ENCODE peak calls at places on chromosomes 6 and 20, in four cellular contexts. One of them, this sample, is unnamed.
A peak's percentile ranks its signal among the peaks of the same experiment; 100 is the strongest.

GRCh38 chr6:141359953-141360352 is 772.8 kb upstream of the GJE1 start:
- DNase-seq in upper lobe of left lung: no peak
- DNase-seq in heart left ventricle: no peak
- DNase-seq in HCT116: no peak
- DNase-seq in this sample: no peak

GRCh38 chr6:119844385-119844784 is 494.8 kb upstream of the MAN1A1 start:
- DNase-seq in upper lobe of left lung: no peak
- DNase-seq in heart left ventricle: no peak
- DNase-seq in HCT116: no peak
- DNase-seq in this sample: no peak

GRCh38 chr6:28393912-28394662 is 5.5 kb downstream of the ZSCAN12 start:
- DNase-seq in upper lobe of left lung: no peak
- DNase-seq in heart left ventricle: no peak
- DNase-seq in HCT116: no peak
- DNase-seq in this sample: no peak

GRCh38 chr6:36131517-36132220 is 1.4 kb downstream of the MAPK13 start:
- DNase-seq in upper lobe of left lung: no peak
- DNase-seq in heart left ventricle: no peak
- DNase-seq in HCT116: no peak
- DNase-seq in this sample: peak; percentile 75

GRCh38 chr20:56957737-56958553 is 308.5 kb downstream of the BMP7 start:
- DNase-seq in upper lobe of left lung: no peak
- DNase-seq in heart left ventricle: no peak
- DNase-seq in HCT116: no peak
- DNase-seq in this sample: no peak

GRCh38 chr6:37127961-37128862 is 41.7 kb upstream of the PIM1 start:
- DNase-seq in upper lobe of left lung: no peak
- DNase-seq in heart left ventricle: no peak
- DNase-seq in HCT116: no peak
- DNase-seq in this sample: peak; percentile 85

GRCh38 chr20:62906209-62906608 is 20.1 kb downstream of the DIDO1 start:
- DNase-seq in upper lobe of left lung: no peak
- DNase-seq in heart left ventricle: no peak
- DNase-seq in HCT116: no peak
- DNase-seq in this sample: no peak

GRCh38 chr6:54085526-54085925 is 25.7 kb upstream of the MLIP start:
- DNase-seq in upper lobe of left lung: no peak
- DNase-seq in heart left ventricle: no peak
- DNase-seq in HCT116: no peak
- DNase-seq in this sample: no peak

GRCh38 chr6:169789944-169790927 is 38.8 kb downstream of the ERMARD start:
- DNase-seq in upper lobe of left lung: peak; percentile 90
- DNase-seq in heart left ventricle: peak; percentile 89
- DNase-seq in HCT116: peak; percentile 35
- DNase-seq in this sample: peak; percentile 88

GRCh38 chr6:118939683-118940082 is 4.7 kb upstream of the MCM9 start:
- DNase-seq in upper lobe of left lung: no peak
- DNase-seq in heart left ventricle: no peak
- DNase-seq in HCT116: no peak
- DNase-seq in this sample: no peak

GRCh38 chr6:141552463-141552862 is 580.3 kb upstream of the GJE1 start:
- DNase-seq in upper lobe of left lung: no peak
- DNase-seq in heart left ventricle: no peak
- DNase-seq in HCT116: peak; percentile 77
- DNase-seq in this sample: no peak

GRCh38 chr20:47719211-47719610 is 66.1 kb downstream of the SULF2 start:
- DNase-seq in upper lobe of left lung: no peak
- DNase-seq in heart left ventricle: no peak
- DNase-seq in HCT116: no peak
- DNase-seq in this sample: no peak

GRCh38 chr6:146965110-146965689 is 239.0 kb upstream of the STXBP5 start:
- DNase-seq in upper lobe of left lung: no peak
- DNase-seq in heart left ventricle: no peak
- DNase-seq in HCT116: no peak
- DNase-seq in this sample: no peak

GRCh38 chr6:162640756-162641155 is 86.8 kb downstream of the PRKN start:
- DNase-seq in upper lobe of left lung: no peak
- DNase-seq in heart left ventricle: no peak
- DNase-seq in HCT116: no peak
- DNase-seq in this sample: no peak

GRCh38 chr6:144173971-144174370 is 23.7 kb downstream of the STX11 start:
- DNase-seq in upper lobe of left lung: no peak
- DNase-seq in heart left ventricle: no peak
- DNase-seq in HCT116: no peak
- DNase-seq in this sample: no peak

GRCh38 chr6:106748547-106749207 is 119.3 kb downstream of the QRSL1 start:
- DNase-seq in upper lobe of left lung: no peak
- DNase-seq in heart left ventricle: no peak
- DNase-seq in HCT116: no peak
- DNase-seq in this sample: no peak

GRCh38 chr20:5067877-5068276 is 51.9 kb downstream of the PCNA start:
- DNase-seq in upper lobe of left lung: no peak
- DNase-seq in heart left ventricle: no peak
- DNase-seq in HCT116: no peak
- DNase-seq in this sample: no peak

GRCh38 chr6:93423542-93423941 is 4.2 kb upstream of the EPHA7 start:
- DNase-seq in upper lobe of left lung: no peak
- DNase-seq in heart left ventricle: no peak
- DNase-seq in HCT116: peak; percentile 8
- DNase-seq in this sample: no peak

DNA sequence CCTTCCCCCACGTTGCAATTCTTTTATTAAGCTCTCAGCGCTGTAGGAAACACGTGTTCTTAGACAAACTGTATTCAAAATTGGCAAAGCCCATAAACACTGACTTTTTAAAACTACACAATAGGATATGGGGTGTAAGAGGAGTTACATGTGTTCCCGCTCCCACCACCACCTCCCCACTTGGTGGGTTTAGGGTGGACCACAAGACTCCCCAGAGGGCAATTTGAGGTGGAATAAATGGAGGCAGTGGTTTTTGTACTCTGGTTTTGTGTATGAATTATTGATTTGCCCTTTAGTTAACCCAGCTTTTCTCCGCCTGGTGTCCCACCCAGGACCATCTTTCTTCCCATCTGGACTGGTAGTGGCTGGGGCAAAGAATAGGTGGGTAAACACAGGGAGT is 3.7 kb downstream of the UQCC2 start:
- DNase-seq in upper lobe of left lung: no peak
- DNase-seq in heart left ventricle: no peak
- DNase-seq in HCT116: no peak
- DNase-seq in this sample: no peak
- H3K36me3 ChIP-seq in upper lobe of left lung: no peaks in the 10 kb centered on the region
- H3K36me3 ChIP-seq in heart left ventricle: no peaks in the 10 kb centered on the region
- H3K36me3 ChIP-seq in HCT116: peaks cover 37% of the 10 kb centered on the region
- H3K36me3 ChIP-seq in this sample: no peaks in the 10 kb centered on the region

GRCh38 chr6:113220832-113221231 is 636.3 kb upstream of the MARCKS start:
- DNase-seq in upper lobe of left lung: no peak
- DNase-seq in heart left ventricle: no peak
- DNase-seq in HCT116: no peak
- DNase-seq in this sample: no peak
- TF ChIP-seq POLR2A in upper lobe of left lung: no peak
- TF ChIP-seq POLR2A in heart left ventricle: no peak
- TF ChIP-seq POLR2A in HCT116: no peak
- TF ChIP-seq POLR2A in this sample: no peak

GRCh38 chr6:16148498-16148897 is 19.6 kb downstream of the MYLIP start:
- DNase-seq in upper lobe of left lung: no peak
- DNase-seq in heart left ventricle: no peak
- DNase-seq in HCT116: no peak
- DNase-seq in this sample: no peak
- H3K36me3 ChIP-seq in upper lobe of left lung: peaks cover 38% of the 10 kb centered on the region
- H3K36me3 ChIP-seq in heart left ventricle: no peaks in the 10 kb centered on the region
- H3K36me3 ChIP-seq in HCT116: peaks cover 18% of the 10 kb centered on the region
- H3K36me3 ChIP-seq in this sample: no peaks in the 10 kb centered on the region

DNA sequence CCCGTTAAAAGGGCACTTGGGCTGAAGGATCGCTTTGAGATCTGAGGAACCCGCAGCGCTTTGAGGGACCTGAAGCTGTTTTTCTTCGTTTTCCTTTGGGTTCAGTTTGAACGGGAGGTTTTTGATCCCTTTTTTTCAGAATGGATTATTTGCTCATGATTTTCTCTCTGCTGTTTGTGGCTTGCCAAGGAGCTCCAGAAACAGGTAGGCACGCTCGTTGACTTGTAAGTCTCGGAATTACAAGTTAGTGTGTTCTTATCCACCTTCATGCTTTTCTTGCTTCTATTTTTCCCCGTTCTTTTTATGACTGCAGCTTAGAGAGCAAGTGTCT is 294 bp downstream of the EDN1 start:
- DNase-seq in upper lobe of left lung: no peak
- DNase-seq in heart left ventricle: no peak
- DNase-seq in HCT116: no peak
- DNase-seq in this sample: no peak
- TF ChIP-seq POLR2A in upper lobe of left lung: no peak
- TF ChIP-seq POLR2A in heart left ventricle: no peak
- TF ChIP-seq POLR2A in HCT116: no peak
- TF ChIP-seq POLR2A in this sample: no peak

GRCh38 chr6:135217663-135218062 is 36.6 kb downstream of the MYB start:
- DNase-seq in upper lobe of left lung: no peak
- DNase-seq in heart left ventricle: no peak
- DNase-seq in HCT116: no peak
- DNase-seq in this sample: no peak

GRCh38 chr6:135221042-135221441 is 39.9 kb downstream of the MYB start:
- DNase-seq in upper lobe of left lung: no peak
- DNase-seq in heart left ventricle: no peak
- DNase-seq in HCT116: no peak
- DNase-seq in this sample: no peak

GRCh38 chr6:135221505-135221904 is 40.4 kb downstream of the MYB start:
- DNase-seq in upper lobe of left lung: no peak
- DNase-seq in heart left ventricle: no peak
- DNase-seq in HCT116: no peak
- DNase-seq in this sample: no peak

GRCh38 chr6:135222623-135223022 is 41.5 kb downstream of the MYB start:
- DNase-seq in upper lobe of left lung: no peak
- DNase-seq in heart left ventricle: no peak
- DNase-seq in HCT116: no peak
- DNase-seq in this sample: no peak

DNA sequence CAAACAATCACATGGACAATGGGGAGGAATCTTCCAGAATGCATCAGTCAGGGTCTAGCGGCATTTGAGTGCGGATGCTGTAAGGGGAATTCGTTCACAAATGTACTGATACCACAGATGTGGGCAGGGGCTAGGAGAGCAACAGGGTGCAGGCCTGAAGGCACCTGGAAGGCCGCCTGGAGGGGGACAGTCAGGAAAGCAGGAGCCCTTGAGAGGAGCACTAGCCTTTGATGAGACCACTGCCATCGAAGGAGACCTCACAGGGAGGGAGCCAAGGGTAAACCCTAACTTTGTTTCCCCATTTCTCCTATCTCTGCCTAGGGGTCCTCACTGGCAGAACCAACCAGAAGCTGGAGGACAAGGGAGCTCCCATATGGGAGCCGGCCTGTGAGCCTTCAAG is 38.2 kb downstream of the MYB start:
- DNase-seq in upper lobe of left lung: no peak
- DNase-seq in heart left ventricle: no peak
- DNase-seq in HCT116: no peak
- DNase-seq in this sample: no peak
- H3K36me3 ChIP-seq in upper lobe of left lung: no peaks in the 10 kb centered on the region
- H3K36me3 ChIP-seq in heart left ventricle: no peaks in the 10 kb centered on the region
- H3K36me3 ChIP-seq in HCT116: no peaks in the 10 kb centered on the region
- H3K36me3 ChIP-seq in this sample: no peaks in the 10 kb centered on the region

DNA sequence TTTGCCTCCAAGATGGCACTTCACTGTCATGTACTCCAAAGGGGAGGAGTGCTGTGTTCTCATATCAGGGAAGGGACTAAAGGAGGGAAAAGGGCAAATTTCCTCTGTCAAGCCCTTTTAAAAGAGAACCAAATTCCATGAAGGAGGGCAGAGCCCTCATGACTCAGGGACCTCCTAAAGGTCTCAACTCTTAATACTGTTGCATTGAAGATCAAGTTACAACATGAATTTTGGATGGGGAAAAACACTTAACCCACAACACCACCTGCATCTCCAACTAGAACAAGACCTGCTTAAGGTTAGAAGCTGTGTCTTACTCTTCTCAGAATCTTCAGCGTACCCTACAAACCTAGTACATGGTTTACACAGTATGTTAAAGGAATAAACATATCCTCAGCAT is 23.7 kb upstream of the FBXO30 start:
- DNase-seq in upper lobe of left lung: no peak
- DNase-seq in heart left ventricle: no peak
- DNase-seq in HCT116: no peak
- DNase-seq in this sample: no peak
- TF ChIP-seq POLR2A in upper lobe of left lung: no peak
- TF ChIP-seq POLR2A in heart left ventricle: no peak
- TF ChIP-seq POLR2A in HCT116: no peak
- TF ChIP-seq POLR2A in this sample: no peak

This sample was measured in Peyer's patch.